ENCODE peak calls at places on chromosomes 4 and X, in seven cellular contexts. F is GM23248; J is CD8-positive, alpha-beta memory T cell; D is lung microvascular endothelial cell; V is ureter; P is HFF-Myc; Z is hepatic stellate cell. X is an unnamed sample.

GRCh38 chr4:154328030-154328429 is 163.6 kb downstream of the DCHS2 start:
- DNase-seq in V (no peak), P (no peak), J (no peak), D (no peak), Z (no peak), F (no peak), X (no peak)

GRCh38 chr4:122224348-122224747 is 72.2 kb downstream of the BLTP1 start:
- DNase-seq in D (peak; percentile 38), Z (peak; percentile 5), F (peak; percentile 23), J (no peak), V (no peak), P (no peak), X (peak; percentile 7)

GRCh38 chrX:71627588-71628404 is 9.5 kb upstream of the CXCR3 start:
- DNase-seq in V (no peak), J (no peak), P (no peak), D (no peak), F (no peak), Z (no peak), X (no peak)

GRCh38 chr4:135694066-135694465 is 1492.5 kb upstream of the PABPC4L start:
- DNase-seq in D (no peak), F (no peak), J (no peak), V (no peak), P (no peak), Z (no peak), X (no peak)

GRCh38 chrX:68989865-68990606 is 161.2 kb downstream of the EFNB1 start:
- DNase-seq in J (no peak), D (peak; percentile 69), F (peak; percentile 43), Z (peak; percentile 78), P (no peak), V (no peak), X (no peak)

GRCh38 chrX:132612990-132613564 is 124.2 kb upstream of the MBNL3 start:
- DNase-seq in J (peak; percentile 8), V (no peak), F (peak; percentile 55), P (no peak), D (peak; percentile 37), Z (peak; percentile 8), X (peak; percentile 26)

GRCh38 chr4:67700119-67700873 is 659 bp downstream of the UBA6 start:
- DNase-seq in P (no peak), V (no peak), Z (no peak), F (peak; percentile 64), J (peak; percentile 16), D (peak; percentile 52), X (no peak)

GRCh38 chr4:145709843-145710242 is 29.9 kb downstream of the C4orf51 start:
- DNase-seq in F (peak; percentile 95), J (no peak), P (peak; percentile 87), V (no peak), D (no peak), Z (peak; percentile 75), X (no peak)

GRCh38 chr4:150782311-150782710 is 200.4 kb downstream of the MAB21L2 start:
- DNase-seq in V (no peak), D (peak; percentile 58), F (no peak), Z (no peak), J (no peak), P (no peak), X (peak; percentile 28)

GRCh38 chr4:165563851-165564250 is 185.0 kb downstream of the CPE start:
- DNase-seq in V (no peak), J (no peak), P (no peak), F (no peak), D (no peak), Z (no peak), X (no peak)

GRCh38 chr4:150068300-150068699 is 9.9 kb upstream of the DCLK2 start:
- DNase-seq in Z (no peak), F (no peak), D (no peak), P (no peak), J (no peak), V (no peak), X (no peak)

GRCh38 chrX:153732406-153732805 is 7.8 kb downstream of the ABCD1 start:
- DNase-seq in P (no peak), V (no peak), D (no peak), Z (no peak), F (peak; percentile 38), J (no peak), X (no peak)

GRCh38 chr4:38805530-38806145 is 1.0 kb upstream of the TLR1 start:
- DNase-seq in D (peak; percentile 59), V (no peak), F (peak; percentile 12), P (no peak), Z (no peak), J (no peak), X (no peak)

GRCh38 chr4:38242822-38243384 is 282.7 kb downstream of the PTTG2 start:
- DNase-seq in D (peak; percentile 23), Z (no peak), J (no peak), F (no peak), P (no peak), V (no peak), X (no peak)

GRCh38 chr4:112515278-112516075 is 503 bp downstream of the NEUROG2 start:
- DNase-seq in J (peak; percentile 26), F (peak; percentile 62), Z (peak; percentile 49), V (no peak), D (peak; percentile 39), P (no peak), X (no peak)

GRCh38 chr4:74886490-74886889 is 46.4 kb upstream of the PARM1 start:
- DNase-seq in F (peak; percentile 76), V (peak; percentile 56), D (peak; percentile 92), Z (no peak), J (no peak), P (peak; percentile 19), X (peak; percentile 5)

GRCh38 chr4:6229095-6229494 is 28.7 kb upstream of the JAKMIP1 start:
- DNase-seq in D (no peak), P (no peak), V (no peak), Z (no peak), F (no peak), J (no peak), X (no peak)

GRCh38 chr4:46946914-46947313 is 37.9 kb upstream of the COX7B2 start:
- DNase-seq in F (peak; percentile 26), P (no peak), Z (peak; percentile 23), V (no peak), J (no peak), D (no peak), X (peak; percentile 9)

GRCh38 chr4:153542835-153543234 is 76.7 kb downstream of the TMEM131L start:
- DNase-seq in F (no peak), J (no peak), P (no peak), Z (no peak), V (no peak), D (no peak), X (no peak)

GRCh38 chr4:41140410-41140809 is 73.9 kb downstream of the APBB2 start:
- DNase-seq in D (no peak), V (no peak), P (no peak), F (no peak), J (no peak), Z (no peak), X (no peak)

GRCh38 chr4:141459020-141459419 is 177.4 kb upstream of the IL15 start:
- DNase-seq in J (no peak), V (no peak), F (no peak), Z (no peak), P (no peak), D (no peak), X (no peak)

GRCh38 chr4:84418032-84418709 is 80.9 kb downstream of the NKX6-1 start:
- DNase-seq in P (no peak), F (no peak), J (no peak), D (no peak), V (no peak), Z (no peak), X (no peak)

GRCh38 chr4:20618010-20618409 is 82.2 kb upstream of the PACRGL start:
- DNase-seq in J (no peak), Z (no peak), V (peak; percentile 53), F (no peak), D (peak; percentile 62), P (no peak), X (no peak)

GRCh38 chr4:8355864-8356565 is 84.5 kb downstream of the ACOX3 start:
- DNase-seq in D (peak; percentile 47), V (no peak), F (peak; percentile 26), J (no peak), P (no peak), Z (no peak), X (no peak)

GRCh38 chrX:93538575-93538974 is 134.8 kb downstream of the NAP1L3 start:
- DNase-seq in V (no peak), P (no peak), J (no peak), Z (no peak), D (no peak), F (peak; percentile 8), X (peak; percentile 9)

GRCh38 chrX:18895157-18895952 is 88.6 kb downstream of the PHKA2 start:
- DNase-seq in Z (peak; percentile 75), F (peak; percentile 59), P (no peak), D (no peak), J (no peak), V (peak; percentile 74), X (no peak)

GRCh38 chrX:79231662-79232061 is 87.2 kb downstream of the GPR174 start:
- DNase-seq in F (no peak), D (no peak), J (no peak), P (no peak), V (no peak), Z (no peak), X (no peak)

GRCh38 chr4:57100979-57101629 is 9.1 kb downstream of the IGFBP7 start:
- DNase-seq in P (no peak), D (no peak), Z (no peak), V (no peak), J (no peak), F (peak; percentile 40), X (no peak)

GRCh38 chr4:48222491-48222890 is 47.1 kb downstream of the TEC start:
- DNase-seq in V (no peak), Z (no peak), P (no peak), F (no peak), J (no peak), D (no peak), X (no peak)

X was measured in NCI-H460.